ENCODE peak calls at places on chromosome 18, in ten cellular contexts. R is GM23248; X is A673; I is NCI-H1930; P is frontal cortex; M is progenitor cell of endocrine pancreas; V is mesothelial cell of epicardium; G is osteocyte; T is globus pallidus; H is stimulated activated CD4-positive, alpha-beta T cell treated with anti-CD3 and anti-CD28 coated beads, Interleukin-2, amount 100 ng/mL, for 24 hours. W is an unnamed sample.

GRCh38 chr18:27887711-27888495 is 289.0 kb downstream of the CDH2 start:
- DNase-seq in V (no peak), X (no peak), G (no peak), M (no peak), T (no peak), H (no peak), I (no peak), P (no peak), R (peak), W (no peak)

GRCh38 chr18:58785870-58786269 is 78.8 kb upstream of the ZNF532 start:
- DNase-seq in R (no peak), M (no peak), X (no peak), P (no peak), G (no peak), I (no peak), V (no peak), H (no peak), T (no peak), W (no peak)

GRCh38 chr18:64415218-64415617 is 266.3 kb upstream of the LINC00305 start:
- DNase-seq in X (no peak), P (no peak), M (no peak), V (no peak), T (no peak), G (no peak), I (no peak), R (no peak), H (no peak), W (no peak)

GRCh38 chr18:45156941-45157340 is 458.3 kb upstream of the SLC14A2 start:
- DNase-seq in H (no peak), T (no peak), I (no peak), M (no peak), V (no peak), X (no peak), P (no peak), R (peak), G (no peak), W (no peak)

GRCh38 chr18:23141022-23141999 is 6.0 kb downstream of the CABLES1 start:
- DNase-seq in X (no peak), P (no peak), H (no peak), R (peak), G (no peak), I (no peak), T (no peak), V (no peak), M (no peak), W (no peak)

GRCh38 chr18:74342416-74343043 is 26.9 kb downstream of the C18orf63 start:
- DNase-seq in M (no peak), H (no peak), I (peak), T (peak), V (no peak), R (peak), G (no peak), X (peak), P (no peak), W (peak)

GRCh38 chr18:2881088-2881487 is 34.3 kb downstream of the EMILIN2 start:
- DNase-seq in G (peak), T (no peak), V (no peak), R (peak), I (no peak), X (peak), P (no peak), H (no peak), M (no peak), W (no peak)

GRCh38 chr18:42296723-42297122 is 341.7 kb downstream of the PIK3C3 start:
- DNase-seq in H (no peak), I (no peak), R (peak), X (no peak), M (no peak), T (no peak), G (no peak), P (no peak), V (no peak), W (no peak)

GRCh38 chr18:31513189-31513907 is 15.4 kb downstream of the DSG2 start:
- DNase-seq in T (no peak), G (no peak), H (no peak), X (no peak), M (no peak), R (peak), I (no peak), P (no peak), V (no peak), W (peak)

GRCh38 chr18:27695054-27695453 is 481.9 kb downstream of the CDH2 start:
- DNase-seq in T (no peak), P (no peak), H (no peak), X (no peak), G (no peak), R (no peak), I (no peak), M (no peak), V (no peak), W (no peak)